ENCODE peak calls at places on chromosomes 4 and X, in four cellular contexts. I is mesenchymal stem cell, L is IMR-90, T is H9. U is an unnamed sample.

GRCh38 chr4:154822775-154823174 is 41.7 kb downstream of the RBM46 start:
- DNase-seq in I (peak; percentile 2), L (peak; percentile 84), T (no peak), U (no peak)

GRCh38 chr4:146243141-146243882 is 29.0 kb downstream of the REELD1 start:
- DNase-seq in I (no peak), L (peak; percentile 37), T (peak; percentile 83), U (no peak)

GRCh38 chr4:60655356-60655755 is 544.8 kb upstream of the ADGRL3 start:
- DNase-seq in I (no peak), L (no peak), T (no peak), U (no peak)

GRCh38 chrX:13258725-13259124 is 61.1 kb downstream of the ATXN3L start:
- DNase-seq in I (no peak), L (no peak), T (no peak), U (no peak)

GRCh38 chr4:3419836-3420605 is 21.7 kb upstream of the HGFAC start:
- DNase-seq in I (no peak), L (no peak), T (no peak), U (no peak)

GRCh38 chrX:153338836-153339235 is 4.9 kb downstream of the ZNF275 start:
- DNase-seq in I (no peak), L (no peak), T (no peak), U (no peak)

GRCh38 chrX:70262952-70263567 is 3.1 kb upstream of the P2RY4 start:
- DNase-seq in I (peak; percentile 18), L (peak; percentile 28), T (peak; percentile 81), U (peak; percentile 9)

GRCh38 chr4:16457944-16458343 is 231.7 kb upstream of the TAPT1 start:
- DNase-seq in I (no peak), L (peak; percentile 33), T (no peak), U (no peak)

GRCh38 chrX:64782923-64783322 is 193.3 kb downstream of the ZC4H2 start:
- DNase-seq in I (no peak), L (no peak), T (no peak), U (no peak)

GRCh38 chrX:71292669-71293379 is 8.7 kb upstream of the ITGB1BP2 start:
- DNase-seq in I (no peak), L (peak; percentile 72), T (no peak), U (no peak)

GRCh38 chrX:107429090-107429489 is 20.4 kb upstream of the FRMPD3 start:
- DNase-seq in I (peak; percentile 23), L (peak; percentile 3), T (peak; percentile 67), U (no peak)

GRCh38 chrX:1462596-1463251 is 10.0 kb upstream of the ASMTL start:
- DNase-seq in I (peak; percentile 51), L (peak; percentile 64), T (no peak), U (no peak)

GRCh38 chrX:121389976-121390709 is 342.7 kb downstream of the GLUD2 start:
- DNase-seq in I (no peak), L (no peak), T (no peak), U (no peak)

GRCh38 chr4:67765928-67766327 is 11.7 kb upstream of the GNRHR start:
- DNase-seq in I (no peak), L (peak; percentile 31), T (no peak), U (no peak)

GRCh38 chrX:11683057-11683456 is 17.3 kb upstream of the ARHGAP6 start:
- DNase-seq in I (no peak), L (no peak), T (no peak), U (no peak)

GRCh38 chr4:22473268-22473667 is 42.6 kb downstream of the ADGRA3 start:
- DNase-seq in I (peak; percentile 47), L (peak; percentile 75), T (no peak), U (no peak)

GRCh38 chr4:89164400-89164799 is 53.1 kb downstream of the TIGD2 start:
- DNase-seq in I (no peak), L (no peak), T (no peak), U (no peak)

GRCh38 chrX:75603833-75604232 is 81.0 kb upstream of the ZDHHC15 start:
- DNase-seq in I (peak; percentile 8), L (peak; percentile 28), T (no peak), U (no peak)

GRCh38 chrX:38347136-38347535 is 5.3 kb upstream of the OTC start:
- DNase-seq in I (peak; percentile 73), L (peak; percentile 52), T (no peak), U (no peak)

GRCh38 chrX:136395271-136395670 is 92.5 kb upstream of the BRS3 start:
- DNase-seq in I (no peak), L (peak; percentile 0), T (no peak), U (no peak)

GRCh38 chr4:148786699-148787098 is 344.5 kb upstream of the NR3C2 start:
- DNase-seq in I (no peak), L (no peak), T (no peak), U (no peak)

GRCh38 chr4:148778980-148779675 is 336.9 kb upstream of the NR3C2 start:
- DNase-seq in I (no peak), L (peak; percentile 49), T (no peak), U (no peak)

GRCh38 chr4:148780426-148781005 is 338.3 kb upstream of the NR3C2 start:
- DNase-seq in I (no peak), L (no peak), T (no peak), U (no peak)

GRCh38 chr4:148779771-148780170 is 337.6 kb upstream of the NR3C2 start:
- DNase-seq in I (no peak), L (no peak), T (no peak), U (no peak)

DNA sequence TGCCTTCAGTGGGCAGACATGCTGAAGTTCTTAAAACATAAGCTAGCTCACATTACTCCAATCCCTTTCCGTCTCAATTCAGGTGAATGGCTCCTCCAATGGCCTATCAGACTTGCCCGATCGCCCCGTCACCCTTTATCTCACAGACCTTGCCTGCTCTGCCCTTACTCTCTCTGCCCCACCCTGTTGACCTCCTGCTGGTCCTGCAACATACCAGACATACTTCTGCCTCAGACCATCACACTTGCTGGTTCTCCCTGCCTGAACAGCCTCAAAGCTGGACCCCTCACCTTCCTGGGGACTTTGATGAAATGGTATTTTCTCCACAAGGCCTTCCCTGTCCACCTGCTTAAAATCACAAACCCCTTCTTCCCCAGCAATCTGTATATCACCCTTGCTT is 340.1 kb upstream of the NR3C2 start:
- DNase-seq in I (no peak), L (no peak), T (peak; percentile 92), U (peak; percentile 24)
- H4K91ac ChIP-seq in I (no peak overlapping the region), L (no peak overlapping the region), T (no peak overlapping the region), U (no peak overlapping the region)

GRCh38 chrX:39756086-39756883 is 341.5 kb downstream of the BCOR start:
- DNase-seq in I (no peak), L (no peak), T (no peak), U (no peak)
- H4K91ac ChIP-seq in I (peak overlapping the region; percentile 39), L (peak overlapping the region; percentile 81), T (no peak overlapping the region), U (no peak overlapping the region)

GRCh38 chr4:8266088-8266487 is 3.5 kb upstream of the HTRA3 start:
- DNase-seq in I (no peak), L (no peak), T (no peak), U (no peak)
- H4K91ac ChIP-seq in I (no peak overlapping the region), L (no peak overlapping the region), T (no peak overlapping the region), U (no peak overlapping the region)

DNA sequence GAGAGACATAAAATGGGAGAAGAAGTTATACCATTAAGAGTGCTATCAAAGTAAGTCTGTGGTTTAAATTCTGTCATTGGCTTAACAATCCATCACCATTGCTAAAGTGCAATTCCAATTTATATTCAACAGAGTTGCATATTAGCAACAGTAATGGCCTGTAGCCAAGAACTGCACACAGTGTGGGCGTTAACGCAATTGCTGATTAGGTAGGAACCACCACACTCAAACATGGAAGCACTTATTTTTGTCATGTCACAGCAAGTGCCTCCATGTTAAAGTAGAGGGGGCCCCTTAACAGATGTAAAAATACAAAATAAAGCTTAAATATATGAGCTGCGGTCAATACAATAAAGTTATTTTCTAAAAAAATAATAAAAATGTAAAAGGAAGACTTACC is 10.8 kb downstream of the LARP7 start:
- DNase-seq in I (no peak), L (no peak), T (no peak), U (no peak)
- H4K91ac ChIP-seq in I (no peak overlapping the region), L (no peak overlapping the region), T (no peak overlapping the region), U (no peak overlapping the region)

GRCh38 chrX:134669378-134670098 is 11.3 kb upstream of the PLAC1 start:
- DNase-seq in I (peak; percentile 94), L (peak; percentile 93), T (no peak), U (no peak)
- H4K91ac ChIP-seq in I (peak overlapping the region; percentile 99), L (peak overlapping the region; percentile 99), T (no peak overlapping the region), U (no peak overlapping the region)

DNA sequence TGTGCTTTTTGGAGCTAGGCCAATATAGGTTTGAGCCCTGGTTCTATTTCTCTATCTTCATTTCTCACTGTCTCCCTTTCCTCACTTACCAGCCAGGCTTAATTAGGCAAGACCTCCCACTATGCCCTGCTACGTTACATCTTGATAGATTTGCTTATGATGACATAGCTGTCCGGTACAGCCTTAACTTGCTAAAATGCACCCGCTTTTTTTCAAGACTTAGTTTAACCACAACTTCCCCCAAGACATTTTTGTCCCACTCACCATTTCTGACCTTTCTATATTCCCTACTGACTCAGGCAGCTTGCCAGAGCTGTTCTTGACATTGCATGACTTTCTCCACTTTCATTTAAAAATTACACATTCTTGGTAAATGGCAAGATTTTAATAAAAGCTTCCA is 152.6 kb downstream of the MID1 start:
- DNase-seq in I (peak; percentile 45), L (peak; percentile 54), T (no peak), U (no peak)
- H4K91ac ChIP-seq in I (no peak overlapping the region), L (no peak overlapping the region), T (no peak overlapping the region), U (no peak overlapping the region)

DNA sequence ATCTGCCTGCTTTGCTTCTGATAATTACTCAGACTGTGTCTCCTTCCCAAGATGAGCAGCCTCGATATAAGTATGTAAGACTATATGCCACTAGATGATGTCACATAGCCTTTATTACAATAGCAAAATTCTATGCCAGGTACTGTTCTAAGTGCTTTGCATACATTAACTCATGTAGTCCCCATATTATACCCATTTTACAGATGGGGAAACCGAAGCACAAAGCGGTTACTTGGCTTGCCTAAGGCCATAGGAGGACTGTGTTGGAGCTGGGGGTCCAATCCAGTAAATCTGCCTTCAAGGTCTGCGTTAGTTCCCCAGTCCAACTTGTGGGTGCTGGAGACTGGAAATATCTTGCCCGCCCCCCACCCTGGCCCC is 826 bp upstream of the SCML1 start:
- DNase-seq in I (no peak), L (no peak), T (no peak), U (no peak)
- H4K91ac ChIP-seq in I (no peak overlapping the region), L (peak overlapping the region; percentile 75), T (no peak overlapping the region), U (no peak overlapping the region)

GRCh38 chr4:7487998-7488671 is 53.4 kb upstream of the PSAPL1 start:
- DNase-seq in I (no peak), L (no peak), T (peak; percentile 72), U (no peak)
- H4K91ac ChIP-seq in I (no peak overlapping the region), L (no peak overlapping the region), T (no peak overlapping the region), U (no peak overlapping the region)

U was measured in neuronal stem cell.